ENCODE peak calls at places on chromosomes 16 and 17, in nine cellular contexts. O is Right ventricle myocardium inferior; Z is CD4-positive, alpha-beta T cell; X is body of pancreas; W is activated CD8-positive, alpha-beta T cell treated with anti-CD3 and anti-CD28 coated beads for 36 hours; P is omental fat pad; J is foreskin keratinocyte; D is activated CD4-positive, alpha-beta T cell treated with anti-CD3 and anti-CD28 coated beads for 36 hours; I is A549. Q is an unnamed sample.

GRCh38 chr16:48317614-48318013 is 67.6 kb downstream of the SIAH1 start:
- ATAC-seq in P (no peak), X (no peak), W (peak; percentile 43), J (peak; percentile 72), I (peak; percentile 47), D (peak; percentile 45), Z (no peak), O (no peak), Q (no peak)

GRCh38 chr16:22948058-22948602 is 134.2 kb downstream of the HS3ST2 start:
- ATAC-seq in W (peak; percentile 49), I (no peak), P (no peak), Z (no peak), O (no peak), D (peak; percentile 57), J (peak; percentile 35), X (no peak), Q (no peak)

GRCh38 chr16:50224297-50224696 is 42.1 kb upstream of the ADCY7 start:
- ATAC-seq in O (no peak), Z (no peak), J (no peak), P (no peak), X (no peak), W (no peak), D (no peak), I (no peak), Q (no peak)

GRCh38 chr16:87117936-87118335 is 199.3 kb downstream of the C16orf95 start:
- ATAC-seq in J (no peak), P (no peak), Z (no peak), I (no peak), O (no peak), D (no peak), W (no peak), X (no peak), Q (no peak)

GRCh38 chr17:60173304-60173807 is 23.6 kb downstream of the CA4 start:
- ATAC-seq in I (no peak), P (no peak), J (no peak), D (peak; percentile 28), X (no peak), W (peak; percentile 14), O (no peak), Z (no peak), Q (peak; percentile 35)

GRCh38 chr16:24858219-24859041 is 12.7 kb downstream of the SLC5A11 start:
- ATAC-seq in O (no peak), J (peak; percentile 65), I (peak; percentile 52), P (no peak), Z (no peak), D (peak; percentile 39), X (no peak), W (no peak), Q (peak; percentile 47)

GRCh38 chr17:50829336-50829735 is 6.0 kb upstream of the WFIKKN2 start:
- ATAC-seq in D (no peak), Z (no peak), I (no peak), J (no peak), O (no peak), X (no peak), W (no peak), P (no peak), Q (no peak)

GRCh38 chr17:7496470-7497227 is 12.5 kb downstream of the POLR2A start:
- ATAC-seq in J (no peak), W (no peak), I (peak; percentile 14), O (no peak), P (no peak), D (no peak), Z (no peak), X (no peak), Q (no peak)

GRCh38 chr17:81948635-81949378 is 1.8 kb upstream of the MYADML2 start:
- ATAC-seq in J (no peak), W (no peak), I (no peak), O (peak; percentile 30), P (peak; percentile 22), Z (no peak), D (no peak), X (no peak), Q (peak; percentile 5)

GRCh38 chr17:55845385-55845784 is 94.5 kb downstream of the PCTP start:
- ATAC-seq in Z (no peak), J (peak; percentile 76), O (peak; percentile 89), X (peak; percentile 30), D (peak; percentile 53), I (peak; percentile 93), W (no peak), P (peak; percentile 86), Q (no peak)

GRCh38 chr17:57782642-57783337 is 37.7 kb upstream of the CCDC182 start:
- ATAC-seq in W (peak; percentile 5), J (no peak), O (no peak), X (no peak), Z (no peak), D (no peak), P (no peak), I (peak; percentile 53), Q (no peak)

GRCh38 chr16:66682271-66682670 is 14.3 kb downstream of the CMTM4 start:
- ATAC-seq in W (no peak), Z (no peak), I (no peak), P (no peak), X (no peak), J (no peak), D (no peak), O (no peak), Q (no peak)

GRCh38 chr16:54244061-54244886 is 42.3 kb downstream of the IRX3 start:
- ATAC-seq in Z (no peak), P (no peak), X (no peak), D (no peak), W (no peak), O (no peak), J (no peak), I (peak; percentile 59), Q (no peak)

GRCh38 chr16:17211797-17212196 is 259.0 kb downstream of the XYLT1 start:
- ATAC-seq in O (no peak), P (no peak), D (peak; percentile 75), J (peak; percentile 61), Z (peak; percentile 65), X (no peak), I (peak; percentile 38), W (peak; percentile 75), Q (no peak)

GRCh38 chr16:1534021-1535020 is 855 bp downstream of the TMEM204 start:
- ATAC-seq in P (no peak), O (no peak), Z (peak; percentile 3), D (peak; percentile 28), I (no peak), W (peak; percentile 15), J (peak; percentile 27), X (no peak), Q (no peak)

GRCh38 chr16:56137269-56137668 is 54.0 kb upstream of the GNAO1 start:
- ATAC-seq in X (no peak), O (no peak), W (peak; percentile 24), Z (no peak), J (no peak), D (no peak), I (no peak), P (no peak), Q (no peak)

GRCh38 chr17:20032636-20033035 is 23.5 kb downstream of the SPECC1 start:
- ATAC-seq in D (peak; percentile 53), P (no peak), Z (no peak), O (no peak), I (no peak), X (no peak), J (no peak), W (peak; percentile 53), Q (no peak)

GRCh38 chr16:28218109-28218508 is 6.3 kb upstream of the XPO6 start:
- ATAC-seq in Z (peak; percentile 100), D (peak; percentile 100), I (peak; percentile 89), P (no peak), X (no peak), J (peak; percentile 44), W (peak; percentile 100), O (no peak), Q (peak; percentile 82)

GRCh38 chr17:6775871-6776405 is at the start of gene FBXO39:
- ATAC-seq in X (no peak), D (peak; percentile 57), O (no peak), I (peak; percentile 67), J (peak; percentile 39), P (no peak), W (no peak), Z (no peak), Q (peak; percentile 55)

GRCh38 chr16:19419691-19420060 is 2.0 kb downstream of the TMC5 start:
- ATAC-seq in X (no peak), Z (no peak), O (no peak), I (peak; percentile 88), J (peak; percentile 92), P (no peak), W (no peak), D (no peak), Q (peak; percentile 84)

GRCh38 chr17:31096106-31096436 is 1.3 kb downstream of the NF1 start:
- ATAC-seq in O (no peak), D (peak; percentile 8), Z (no peak), W (no peak), X (no peak), I (no peak), J (no peak), P (no peak), Q (no peak)

GRCh38 chr17:77883213-77883650 is 75.3 kb upstream of the TNRC6C start:
- ATAC-seq in Z (no peak), X (no peak), O (no peak), D (no peak), W (no peak), P (no peak), J (no peak), I (no peak), Q (no peak)

GRCh38 chr17:82245144-82246039 is 16.6 kb downstream of the SLC16A3 start:
- ATAC-seq in P (no peak), O (no peak), I (no peak), X (no peak), W (no peak), J (peak; percentile 54), D (no peak), Z (no peak), Q (no peak)

GRCh38 chr16:17199135-17199534 is 271.6 kb downstream of the XYLT1 start:
- ATAC-seq in I (no peak), W (no peak), X (no peak), J (no peak), P (no peak), D (no peak), O (no peak), Z (no peak), Q (no peak)

GRCh38 chr17:63191610-63192009 is 225.6 kb downstream of the TANC2 start:
- ATAC-seq in I (no peak), P (no peak), X (no peak), Z (no peak), W (no peak), D (no peak), O (no peak), J (no peak), Q (no peak)

GRCh38 chr17:17983376-17983775 is 10.7 kb downstream of the DRC3 start:
- ATAC-seq in D (no peak), W (no peak), J (no peak), Z (no peak), I (peak; percentile 18), X (peak; percentile 41), O (no peak), P (peak; percentile 55), Q (peak; percentile 70)

GRCh38 chr17:69499301-69499700 is 84.8 kb downstream of the MAP2K6 start:
- ATAC-seq in J (no peak), W (no peak), O (no peak), Z (no peak), I (no peak), D (no peak), P (no peak), X (no peak), Q (no peak)

GRCh38 chr17:42779304-42779941 is 987 bp upstream of the WNK4 start:
- ATAC-seq in W (no peak), I (peak; percentile 3), Z (no peak), X (no peak), D (no peak), P (no peak), J (no peak), O (peak; percentile 3), Q (no peak)

GRCh38 chr16:81415757-81416156 is 28.9 kb upstream of the CMIP start:
- ATAC-seq in D (no peak), X (no peak), Z (no peak), W (no peak), I (peak; percentile 38), O (no peak), P (no peak), J (no peak), Q (no peak)

GRCh38 chr17:19320876-19321275 is 41.6 kb downstream of the B9D1 start:
- ATAC-seq in J (no peak), Z (no peak), X (no peak), P (no peak), W (no peak), O (no peak), D (no peak), I (no peak), Q (peak; percentile 6)

GRCh38 chr17:45782889-45783592 is 1.1 kb upstream of the CRHR1 start:
- ATAC-seq in W (peak; percentile 78), I (peak; percentile 89), X (no peak), P (peak; percentile 22), J (no peak), O (no peak), D (peak; percentile 71), Z (no peak), Q (no peak)